ENCODE peak calls at places on chromosomes 1 and 21, in four cellular contexts. B, F, C and P are unnamed samples.
A peak's percentile ranks its signal among the peaks of the same experiment; 100 is the strongest.

GRCh38 chr21:46131721-46132651 is 23.4 kb downstream of the FTCD start:
- DNase-seq in B (no peak), C (no peak), F (peak; percentile 66), P (no peak)

GRCh38 chr1:154353460-154353904 is 28.2 kb downstream of the ATP8B2 start:
- DNase-seq in B (no peak), F (no peak), C (peak; percentile 66), P (peak; percentile 41)

GRCh38 chr1:151494741-151495281 is 16.4 kb upstream of the CGN start:
- DNase-seq in C (no peak), F (no peak), B (no peak), P (peak; percentile 31)

GRCh38 chr1:202162049-202162417 is 1.6 kb upstream of the PTPN7 start:
- DNase-seq in C (no peak), B (no peak), F (no peak), P (no peak)

GRCh38 chr1:82162526-82163420 is 362.0 kb downstream of the ADGRL2 start:
- DNase-seq in C (no peak), B (no peak), F (no peak), P (no peak)

GRCh38 chr1:212951058-212951923 is 950 bp downstream of the VASH2 start:
- DNase-seq in C (no peak), B (no peak), F (peak; percentile 66), P (no peak)

GRCh38 chr1:162571696-162572095 is 10.2 kb downstream of the UAP1 start:
- DNase-seq in C (no peak), F (no peak), B (no peak), P (no peak)

GRCh38 chr1:21305155-21305899 is 15.1 kb upstream of the ECE1 start:
- DNase-seq in B (no peak), C (no peak), F (no peak), P (no peak)

GRCh38 chr1:46547481-46548383 is 3.7 kb downstream of the KNCN start:
- DNase-seq in F (peak; percentile 48), B (no peak), C (no peak), P (peak; percentile 29)

GRCh38 chr1:39387452-39387851 is 104.0 kb upstream of the BMP8A start:
- DNase-seq in B (no peak), C (no peak), F (no peak), P (no peak)

GRCh38 chr1:28208818-28209441 is 23.9 kb downstream of the DNAJC8 start:
- DNase-seq in C (peak; percentile 54), B (no peak), F (no peak), P (peak; percentile 73)

GRCh38 chr1:88801575-88802208 is 89.7 kb downstream of the GTF2B start:
- DNase-seq in F (no peak), C (no peak), B (no peak), P (no peak)

GRCh38 chr1:63773815-63774616 is at the start of gene ROR1:
- DNase-seq in C (peak; percentile 85), B (peak; percentile 84), F (peak; percentile 91), P (peak; percentile 93)

GRCh38 chr1:7784492-7785071 is 491 bp downstream of the PER3 start:
- DNase-seq in B (no peak), C (peak; percentile 60), F (peak; percentile 72), P (peak; percentile 46)

GRCh38 chr21:45027241-45028196 is 46.9 kb upstream of the ADARB1 start:
- DNase-seq in F (no peak), B (peak; percentile 4), C (no peak), P (no peak)

GRCh38 chr1:44705938-44706337 is 25.0 kb downstream of the RNU5D-1 start:
- DNase-seq in F (no peak), B (no peak), C (no peak), P (no peak)

GRCh38 chr1:165257969-165258459 is 98.5 kb downstream of the LMX1A start:
- DNase-seq in B (peak; percentile 59), C (peak; percentile 87), F (no peak), P (peak; percentile 87)

GRCh38 chr1:168803696-168804510 is 74.9 kb upstream of the DPT start:
- DNase-seq in C (no peak), F (no peak), B (no peak), P (no peak)

GRCh38 chr1:237867380-237867888 is 23.3 kb downstream of the ZP4 start:
- DNase-seq in B (no peak), C (no peak), F (no peak), P (no peak)

GRCh38 chr1:237873487-237873927 is 17.2 kb downstream of the ZP4 start:
- DNase-seq in C (peak; percentile 61), F (no peak), B (no peak), P (no peak)

GRCh38 chr1:237864338-237865244 is 26.1 kb downstream of the ZP4 start:
- DNase-seq in B (no peak), C (peak; percentile 83), F (peak; percentile 84), P (peak; percentile 82)

GRCh38 chr1:237863234-237863633 is 27.5 kb downstream of the ZP4 start:
- DNase-seq in F (no peak), C (no peak), B (no peak), P (no peak)

GRCh38 chr1:237868814-237869600 is 21.7 kb downstream of the ZP4 start:
- DNase-seq in C (no peak), B (no peak), F (no peak), P (no peak)
- TF ChIP-seq CTCF in C (no peak), B (no peak), F (no peak), P (no peak)

DNA sequence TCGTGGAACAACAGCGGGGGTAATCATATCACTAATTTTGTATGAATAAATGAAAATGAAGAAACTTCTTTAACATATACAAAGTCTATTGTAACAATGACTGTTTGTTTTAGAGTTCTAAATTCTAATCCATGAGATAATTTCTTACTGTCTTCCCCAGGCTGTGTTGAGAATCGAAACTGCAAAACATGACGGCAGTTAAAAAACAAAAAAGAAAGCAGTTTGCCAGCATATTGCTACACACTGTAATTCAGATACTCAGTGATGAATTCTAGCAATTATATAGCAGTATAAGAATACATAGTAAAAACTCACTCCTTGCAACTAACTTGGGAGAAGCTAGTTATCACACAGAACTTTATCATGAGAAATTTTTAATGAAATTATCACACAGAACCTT is 22.1 kb downstream of the INSL5 start:
- DNase-seq in F (no peak), B (no peak), C (no peak), P (no peak)
- H3K4me3 ChIP-seq in F (no peak overlapping the region), B (no peak overlapping the region), C (no peak overlapping the region), P (no peak overlapping the region)

DNA sequence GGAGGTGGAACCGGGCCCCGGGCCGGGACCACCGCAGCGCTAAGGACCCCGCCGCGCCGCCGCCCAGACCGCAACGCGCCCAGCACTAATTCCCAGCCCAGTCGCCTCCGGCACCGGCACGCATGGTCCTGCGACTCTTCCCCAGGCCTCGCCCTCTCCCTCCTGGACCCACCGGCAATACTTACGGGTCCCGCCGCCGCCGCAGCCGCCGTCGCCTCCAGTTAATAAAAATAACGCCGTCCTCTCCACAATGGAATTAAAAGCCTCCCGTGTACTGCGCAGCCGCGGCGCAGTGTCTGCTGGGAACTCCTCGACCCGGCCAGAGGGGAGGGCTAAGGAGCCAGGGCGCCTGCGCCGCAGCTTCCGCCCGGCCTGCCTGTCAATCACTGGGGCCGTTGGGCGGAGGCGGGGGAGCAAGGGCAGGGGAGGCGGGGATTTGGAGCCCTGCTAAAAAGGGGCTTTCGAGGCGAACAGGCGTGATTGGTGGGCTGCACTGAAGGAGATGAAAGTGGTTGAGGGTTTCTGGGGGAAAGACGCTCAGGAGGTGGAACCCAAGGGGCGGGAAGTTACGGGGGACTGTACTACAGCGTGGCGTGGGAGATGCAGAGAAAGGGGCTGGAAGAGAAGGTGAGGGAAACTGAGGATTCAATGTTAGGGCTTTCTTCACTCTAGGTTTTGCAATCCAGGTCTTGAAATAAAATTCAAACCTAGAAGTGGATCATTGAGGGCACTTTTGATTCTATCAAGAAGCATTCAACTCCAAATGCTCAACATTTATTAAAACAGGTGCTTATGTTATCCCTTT is at the start of gene ZNF281:
- DNase-seq in B (peak; percentile 74), C (peak; percentile 93), F (peak; percentile 97), P (peak; percentile 95)
- TF ChIP-seq POLR2A in B (peak; percentile 50), C (peak; percentile 18), F (peak; percentile 36), P (peak; percentile 84)

DNA sequence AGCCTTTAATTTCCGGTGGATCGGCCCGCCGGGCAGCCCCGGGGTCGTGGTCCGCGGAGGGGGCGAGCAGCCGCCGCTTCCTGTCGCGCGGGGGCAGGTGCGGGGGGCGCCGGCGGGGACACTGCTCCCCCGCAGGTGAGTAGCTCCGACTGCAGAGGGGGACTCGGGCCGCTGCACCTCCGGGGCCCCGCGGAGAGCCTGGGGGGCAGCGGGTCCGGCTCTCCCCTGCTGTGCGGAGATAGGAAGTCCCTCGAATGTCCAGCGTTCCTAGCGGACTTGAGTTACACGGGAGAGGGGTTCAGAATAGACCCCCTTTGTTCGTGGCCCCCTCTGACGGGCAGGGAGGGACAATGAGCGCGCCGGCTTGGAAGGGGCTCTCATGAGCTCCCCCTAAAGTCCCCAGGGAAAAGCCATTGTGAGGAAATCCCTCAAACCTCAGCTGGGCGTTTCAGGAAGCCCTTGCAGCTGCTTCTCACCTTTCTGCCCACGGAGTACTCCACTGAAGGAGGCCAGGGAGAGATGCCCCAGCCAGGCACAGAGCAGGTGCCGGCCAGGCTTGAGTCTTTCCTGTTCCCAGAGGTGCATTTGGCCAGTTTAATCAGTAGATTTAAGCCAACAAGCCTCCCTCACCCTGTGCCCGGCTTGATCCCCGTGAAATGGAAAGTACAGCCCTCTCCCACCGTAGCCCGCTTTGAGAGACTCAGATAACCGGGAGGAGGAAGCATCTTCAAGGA is 925 bp downstream of the PDE9A start:
- DNase-seq in F (peak; percentile 61), B (no peak), C (no peak), P (no peak)
- TF ChIP-seq CTCF in F (no peak), B (no peak), C (no peak), P (no peak)

GRCh38 chr21:36702622-36702968 is 3.7 kb downstream of the SIM2 start:
- DNase-seq in C (no peak), F (no peak), B (no peak), P (no peak)

GRCh38 chr21:36699546-36700294 is 805 bp downstream of the SIM2 start:
- DNase-seq in B (no peak), C (no peak), F (no peak), P (no peak)

GRCh38 chr21:36701912-36702621 is 3.2 kb downstream of the SIM2 start:
- DNase-seq in B (no peak), C (no peak), F (no peak), P (no peak)

GRCh38 chr21:36700295-36700960 is 1.5 kb downstream of the SIM2 start:
- DNase-seq in C (no peak), B (no peak), F (no peak), P (no peak)

GRCh38 chr21:36700961-36701911 is 2.3 kb downstream of the SIM2 start:
- DNase-seq in C (no peak), F (no peak), B (no peak), P (no peak)
- H3K4me3 ChIP-seq in C (no peak overlapping the region), F (peak overlapping the region; percentile 30), B (peak overlapping the region; percentile 51), P (no peak overlapping the region)

DNA sequence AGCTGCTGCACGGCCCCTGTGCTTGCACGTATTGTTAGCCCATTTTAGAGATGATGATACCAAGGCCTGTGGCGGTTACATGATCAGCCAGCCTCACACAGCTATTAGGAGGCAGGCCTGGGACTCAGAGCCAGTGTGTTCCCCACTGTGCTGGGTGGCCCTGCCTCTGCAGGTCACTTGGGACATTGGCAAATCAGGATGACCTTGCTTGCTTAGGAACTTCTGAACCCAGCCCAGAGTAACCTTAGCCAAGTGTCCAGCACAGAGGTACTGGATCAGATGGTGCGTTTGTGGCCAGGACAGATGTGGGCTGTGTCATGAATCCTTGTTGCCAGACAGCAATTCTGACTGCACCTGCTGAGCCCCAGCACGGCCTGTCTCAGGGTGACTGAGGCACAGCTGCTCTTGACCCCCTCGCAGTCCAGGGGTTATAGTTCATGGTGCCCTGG is 28.1 kb downstream of the LDLRAP1 start:
- DNase-seq in C (no peak), F (no peak), B (no peak), P (no peak)
- TF ChIP-seq POLR2A in C (no peak), F (no peak), B (no peak), P (no peak)